ENCODE peak calls at places on chromosome 7, in five cellular contexts. One of them, this sample, is unnamed.

GRCh38 chr7:150324366-150324961 is 1.1 kb upstream of the ACTR3C start:
- DNase-seq in PC-9: no peak
- DNase-seq in CD8-positive, alpha-beta T cell: no peak
- DNase-seq in Peyer's patch: no peak
- DNase-seq in neural progenitor cell: no peak
- DNase-seq in this sample: no peak

GRCh38 chr7:25376207-25376606 is 147.9 kb upstream of the NPVF start:
- DNase-seq in PC-9: no peak
- DNase-seq in CD8-positive, alpha-beta T cell: no peak
- DNase-seq in neural progenitor cell: no peak
- DNase-seq in Peyer's patch: no peak
- DNase-seq in this sample: no peak

GRCh38 chr7:142300689-142301088 is 42.8 kb upstream of the PRSS58 start:
- DNase-seq in PC-9: no peak
- DNase-seq in Peyer's patch: no peak
- DNase-seq in CD8-positive, alpha-beta T cell: no peak
- DNase-seq in neural progenitor cell: peak
- DNase-seq in this sample: no peak

GRCh38 chr7:78955329-78955728 is 498.1 kb downstream of the MAGI2 start:
- DNase-seq in neural progenitor cell: no peak
- DNase-seq in CD8-positive, alpha-beta T cell: no peak
- DNase-seq in PC-9: no peak
- DNase-seq in Peyer's patch: no peak
- DNase-seq in this sample: no peak

GRCh38 chr7:35004531-35005096 is 32.7 kb downstream of the DPY19L1 start:
- DNase-seq in neural progenitor cell: peak
- DNase-seq in CD8-positive, alpha-beta T cell: no peak
- DNase-seq in Peyer's patch: no peak
- DNase-seq in PC-9: peak
- DNase-seq in this sample: no peak

GRCh38 chr7:80623465-80624252 is 14.8 kb upstream of the CD36 start:
- DNase-seq in CD8-positive, alpha-beta T cell: no peak
- DNase-seq in neural progenitor cell: peak
- DNase-seq in PC-9: no peak
- DNase-seq in Peyer's patch: no peak
- DNase-seq in this sample: no peak

GRCh38 chr7:5690931-5691461 is 90.5 kb downstream of the RNF216 start:
- DNase-seq in PC-9: no peak
- DNase-seq in Peyer's patch: no peak
- DNase-seq in neural progenitor cell: no peak
- DNase-seq in CD8-positive, alpha-beta T cell: no peak
- DNase-seq in this sample: no peak

GRCh38 chr7:56033671-56034432 is 17.4 kb downstream of the PSPH start:
- DNase-seq in CD8-positive, alpha-beta T cell: peak
- DNase-seq in PC-9: peak
- DNase-seq in Peyer's patch: peak
- DNase-seq in neural progenitor cell: peak
- DNase-seq in this sample: peak

GRCh38 chr7:77894574-77895091 is 96.1 kb downstream of the PHTF2 start:
- DNase-seq in neural progenitor cell: no peak
- DNase-seq in Peyer's patch: no peak
- DNase-seq in PC-9: no peak
- DNase-seq in CD8-positive, alpha-beta T cell: no peak
- DNase-seq in this sample: no peak

GRCh38 chr7:30304177-30304884 is 19.9 kb downstream of the ZNRF2 start:
- DNase-seq in PC-9: no peak
- DNase-seq in neural progenitor cell: no peak
- DNase-seq in Peyer's patch: no peak
- DNase-seq in CD8-positive, alpha-beta T cell: no peak
- DNase-seq in this sample: no peak
- H3K4me3 ChIP-seq in PC-9: no peak
- H3K4me3 ChIP-seq in neural progenitor cell: no peak
- H3K4me3 ChIP-seq in Peyer's patch: no peak
- H3K4me3 ChIP-seq in CD8-positive, alpha-beta T cell: no peak
- H3K4me3 ChIP-seq in this sample: no peak

GRCh38 chr7:31056775-31057346 is 4.8 kb downstream of the ADCYAP1R1 start:
- DNase-seq in Peyer's patch: no peak
- DNase-seq in PC-9: no peak
- DNase-seq in neural progenitor cell: no peak
- DNase-seq in CD8-positive, alpha-beta T cell: no peak
- DNase-seq in this sample: no peak
- TF ChIP-seq CTCF in Peyer's patch: no peak
- TF ChIP-seq CTCF in PC-9: peak
- TF ChIP-seq CTCF in neural progenitor cell: peak
- TF ChIP-seq CTCF in CD8-positive, alpha-beta T cell: no peak
- TF ChIP-seq CTCF in this sample: peak

DNA sequence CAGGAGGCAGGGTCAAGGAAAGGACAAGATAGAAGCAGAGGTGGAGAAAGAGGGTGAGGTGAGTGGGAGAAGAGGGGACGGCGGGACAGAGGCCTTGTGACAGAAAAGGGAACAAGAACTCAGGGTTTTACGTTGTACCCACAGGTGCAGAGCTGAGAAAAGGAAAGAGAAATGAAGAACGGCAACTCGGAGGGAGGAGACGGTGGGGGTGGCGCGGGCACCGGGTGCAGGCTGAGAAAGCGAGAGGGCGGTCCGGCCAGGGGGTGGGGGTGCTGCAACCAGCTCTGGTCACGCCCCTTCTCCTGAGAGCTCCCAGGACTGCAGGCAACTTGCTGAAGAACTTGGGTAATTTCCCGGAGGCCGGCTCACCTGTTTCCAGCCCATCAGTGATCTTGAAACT is 65.3 kb downstream of the CARD11 start:
- DNase-seq in neural progenitor cell: no peak
- DNase-seq in PC-9: no peak
- DNase-seq in Peyer's patch: no peak
- DNase-seq in CD8-positive, alpha-beta T cell: peak
- DNase-seq in this sample: no peak
- H3K4me3 ChIP-seq in neural progenitor cell: no peak
- H3K4me3 ChIP-seq in PC-9: no peak
- H3K4me3 ChIP-seq in Peyer's patch: peak
- H3K4me3 ChIP-seq in CD8-positive, alpha-beta T cell: peak
- H3K4me3 ChIP-seq in this sample: no peak

GRCh38 chr7:31373337-31374289 is 33.1 kb upstream of the NEUROD6 start:
- DNase-seq in neural progenitor cell: peak
- DNase-seq in Peyer's patch: no peak
- DNase-seq in PC-9: no peak
- DNase-seq in CD8-positive, alpha-beta T cell: no peak
- DNase-seq in this sample: peak
- TF ChIP-seq CTCF in neural progenitor cell: peak
- TF ChIP-seq CTCF in Peyer's patch: no peak
- TF ChIP-seq CTCF in PC-9: peak
- TF ChIP-seq CTCF in CD8-positive, alpha-beta T cell: no peak
- TF ChIP-seq CTCF in this sample: peak

GRCh38 chr7:28414453-28414852 is 2.1 kb downstream of the CREB5 start:
- DNase-seq in PC-9: no peak
- DNase-seq in CD8-positive, alpha-beta T cell: no peak
- DNase-seq in neural progenitor cell: no peak
- DNase-seq in Peyer's patch: no peak
- DNase-seq in this sample: no peak

GRCh38 chr7:28411876-28412662 is at the start of gene CREB5:
- DNase-seq in neural progenitor cell: peak
- DNase-seq in CD8-positive, alpha-beta T cell: no peak
- DNase-seq in Peyer's patch: no peak
- DNase-seq in PC-9: no peak
- DNase-seq in this sample: no peak

GRCh38 chr7:28419717-28420116 is 7.4 kb downstream of the CREB5 start:
- DNase-seq in neural progenitor cell: no peak
- DNase-seq in Peyer's patch: no peak
- DNase-seq in PC-9: no peak
- DNase-seq in CD8-positive, alpha-beta T cell: no peak
- DNase-seq in this sample: no peak

GRCh38 chr7:28418311-28418710 is 6.0 kb downstream of the CREB5 start:
- DNase-seq in Peyer's patch: no peak
- DNase-seq in CD8-positive, alpha-beta T cell: no peak
- DNase-seq in neural progenitor cell: no peak
- DNase-seq in PC-9: no peak
- DNase-seq in this sample: no peak

DNA sequence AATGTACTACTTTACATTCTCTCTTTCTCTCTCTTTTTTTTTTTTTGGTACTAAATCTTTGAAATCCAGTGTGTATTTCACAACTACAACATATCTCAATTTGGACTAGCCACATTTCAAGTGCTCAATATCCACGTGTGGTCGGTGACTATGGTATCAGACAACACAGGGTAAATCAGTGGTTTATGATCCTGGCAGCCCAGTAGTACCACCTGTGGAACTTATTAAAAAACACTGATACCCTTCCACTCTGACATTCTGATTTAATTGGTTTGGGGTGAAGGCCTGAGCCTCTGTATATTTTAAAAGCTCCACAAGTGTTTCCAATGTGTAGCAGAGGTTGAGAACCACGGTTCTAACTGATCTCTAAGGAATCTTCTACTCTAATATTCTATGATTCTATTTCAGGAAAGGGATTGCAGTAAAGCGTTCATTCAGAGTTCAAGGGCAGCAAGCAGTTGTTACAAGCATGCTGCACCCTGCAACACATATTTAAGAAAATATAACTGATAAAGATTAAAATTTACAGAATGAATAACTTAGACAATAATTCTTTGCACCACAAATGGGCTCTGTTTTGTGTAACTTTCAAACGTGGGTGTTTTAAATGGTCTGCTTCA is 5.1 kb downstream of the CREB5 start:
- DNase-seq in CD8-positive, alpha-beta T cell: no peak
- DNase-seq in Peyer's patch: no peak
- DNase-seq in PC-9: no peak
- DNase-seq in neural progenitor cell: no peak
- DNase-seq in this sample: no peak
- H3K4me3 ChIP-seq in CD8-positive, alpha-beta T cell: no peak
- H3K4me3 ChIP-seq in Peyer's patch: no peak
- H3K4me3 ChIP-seq in PC-9: no peak
- H3K4me3 ChIP-seq in neural progenitor cell: no peak
- H3K4me3 ChIP-seq in this sample: no peak

GRCh38 chr7:47417122-47417480 is 164.8 kb downstream of the TNS3 start:
- DNase-seq in Peyer's patch: no peak
- DNase-seq in neural progenitor cell: no peak
- DNase-seq in CD8-positive, alpha-beta T cell: no peak
- DNase-seq in PC-9: no peak
- DNase-seq in this sample: no peak

GRCh38 chr7:47414342-47415288 is 167.3 kb downstream of the TNS3 start:
- DNase-seq in PC-9: no peak
- DNase-seq in Peyer's patch: no peak
- DNase-seq in CD8-positive, alpha-beta T cell: no peak
- DNase-seq in neural progenitor cell: no peak
- DNase-seq in this sample: no peak

GRCh38 chr7:47415289-47416212 is 166.4 kb downstream of the TNS3 start:
- DNase-seq in CD8-positive, alpha-beta T cell: no peak
- DNase-seq in PC-9: no peak
- DNase-seq in neural progenitor cell: no peak
- DNase-seq in Peyer's patch: no peak
- DNase-seq in this sample: no peak

GRCh38 chr7:47418910-47419309 is 163.0 kb downstream of the TNS3 start:
- DNase-seq in Peyer's patch: no peak
- DNase-seq in neural progenitor cell: no peak
- DNase-seq in CD8-positive, alpha-beta T cell: no peak
- DNase-seq in PC-9: no peak
- DNase-seq in this sample: no peak

DNA sequence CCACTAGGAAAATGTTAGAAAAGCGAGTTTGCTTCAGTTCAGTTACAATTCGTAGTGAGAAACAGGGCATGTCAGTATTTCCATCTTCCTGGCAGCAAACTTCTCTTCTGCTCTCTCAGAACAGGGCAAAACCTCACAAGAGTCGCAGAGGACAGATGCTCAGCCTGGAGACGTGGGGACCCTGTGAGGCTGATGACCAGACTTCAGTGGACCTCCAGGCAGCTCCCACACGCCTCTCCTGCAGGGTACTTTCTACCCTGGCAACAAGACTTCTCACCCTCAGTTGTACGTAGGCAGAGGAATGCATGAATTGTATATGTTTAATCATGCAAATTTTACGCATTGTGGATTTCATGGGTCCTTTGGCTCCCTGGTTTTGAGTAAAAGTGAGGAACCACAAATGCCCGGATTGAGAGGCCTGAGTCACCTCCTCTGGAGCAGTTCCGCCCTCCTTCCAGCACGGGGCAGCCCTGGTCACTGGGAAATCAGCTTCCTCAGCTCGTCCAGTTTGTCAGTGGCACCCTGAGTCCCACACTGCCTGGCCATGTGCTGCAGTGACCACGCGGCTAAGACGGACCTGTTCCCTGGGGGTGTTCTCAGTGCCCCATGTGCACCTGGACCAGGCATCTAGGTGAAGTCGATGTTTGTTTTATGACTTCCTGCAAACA is 165.3 kb downstream of the TNS3 start:
- DNase-seq in neural progenitor cell: peak
- DNase-seq in PC-9: no peak
- DNase-seq in CD8-positive, alpha-beta T cell: no peak
- DNase-seq in Peyer's patch: no peak
- DNase-seq in this sample: no peak
- TF ChIP-seq CTCF in neural progenitor cell: no peak
- TF ChIP-seq CTCF in PC-9: no peak
- TF ChIP-seq CTCF in CD8-positive, alpha-beta T cell: no peak
- TF ChIP-seq CTCF in Peyer's patch: no peak
- TF ChIP-seq CTCF in this sample: peak

DNA sequence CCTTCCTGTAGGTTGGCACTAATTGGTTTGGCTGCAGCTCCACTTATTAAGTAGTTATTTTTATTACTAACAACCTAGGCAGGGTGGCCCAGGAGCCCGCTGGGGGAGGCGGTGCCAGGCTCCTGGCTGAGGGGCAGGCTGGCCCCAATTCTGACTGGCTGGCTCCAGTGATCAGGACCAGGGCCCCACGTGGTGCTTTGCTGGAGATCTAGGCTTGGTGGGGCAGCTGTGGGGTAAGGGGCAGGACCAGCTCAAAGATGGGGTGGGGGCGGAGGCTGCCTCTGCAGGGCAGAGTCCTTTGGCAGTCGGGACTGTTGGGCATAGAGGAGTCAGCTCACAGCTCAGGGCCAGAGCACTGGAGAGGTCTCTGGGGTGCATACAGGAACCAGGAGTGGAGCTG is 2.4 kb downstream of the ASL start:
- DNase-seq in Peyer's patch: no peak
- DNase-seq in neural progenitor cell: no peak
- DNase-seq in CD8-positive, alpha-beta T cell: no peak
- DNase-seq in PC-9: no peak
- DNase-seq in this sample: no peak
- H3K4me3 ChIP-seq in Peyer's patch: peak
- H3K4me3 ChIP-seq in neural progenitor cell: no peak
- H3K4me3 ChIP-seq in CD8-positive, alpha-beta T cell: no peak
- H3K4me3 ChIP-seq in PC-9: no peak
- H3K4me3 ChIP-seq in this sample: no peak

DNA sequence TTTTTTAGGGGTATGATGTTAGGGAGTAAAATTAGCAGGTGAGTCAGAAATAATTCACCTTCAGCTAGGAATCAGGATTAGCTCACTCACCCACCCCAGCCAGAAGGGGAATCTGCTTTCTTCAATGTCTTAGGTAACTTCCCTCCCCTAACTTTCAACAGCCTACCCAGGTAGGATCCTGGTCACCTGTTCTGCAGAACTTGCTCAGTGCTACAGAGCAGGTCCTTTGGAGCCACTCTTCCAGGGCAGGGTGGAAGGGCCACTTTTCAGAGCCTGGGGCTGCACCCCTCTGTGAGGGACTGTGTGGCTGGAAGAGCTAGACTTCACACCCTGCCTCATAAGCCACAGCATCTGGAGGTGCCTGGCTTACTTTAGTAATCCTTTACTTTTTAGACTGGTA is 58.1 kb downstream of the SHH start:
- DNase-seq in Peyer's patch: no peak
- DNase-seq in CD8-positive, alpha-beta T cell: no peak
- DNase-seq in neural progenitor cell: no peak
- DNase-seq in PC-9: no peak
- DNase-seq in this sample: no peak
- TF ChIP-seq CTCF in Peyer's patch: no peak
- TF ChIP-seq CTCF in CD8-positive, alpha-beta T cell: no peak
- TF ChIP-seq CTCF in neural progenitor cell: no peak
- TF ChIP-seq CTCF in PC-9: no peak
- TF ChIP-seq CTCF in this sample: no peak

This sample was measured in LNCaP clone FGC.